ENCODE peak calls at places on chromosomes 12 and 14, in nine cellular contexts. F is NCI-H1694; O is Calu3; G is activated naive CD4-positive, alpha-beta T cell; M is ovary; N is C1 segment of cervical spinal cord; S is NCI-H345; D is astrocyte; T is mesenchymal stem cell. A is an unnamed sample.

GRCh38 chr12:12611512-12612306 is at the start of gene CREBL2:
- DNase-seq in G (peak), D (peak), M (peak), O (peak), F (peak), T (peak), N (peak), S (peak), A (peak)

GRCh38 chr14:54346257-54346656 is 50.5 kb upstream of the CDKN3 start:
- DNase-seq in O (no peak), N (no peak), S (no peak), F (no peak), D (no peak), M (no peak), T (no peak), G (no peak), A (no peak)

GRCh38 chr14:105368032-105368417 is 30.3 kb upstream of the TEX22 start:
- DNase-seq in G (no peak), M (no peak), F (no peak), T (no peak), D (no peak), O (no peak), N (no peak), S (no peak), A (no peak)

GRCh38 chr14:102893452-102893851 is 29.0 kb upstream of the AMN start:
- DNase-seq in N (no peak), D (peak), M (no peak), T (peak), F (no peak), G (no peak), O (no peak), S (no peak), A (no peak)

GRCh38 chr14:52015411-52016030 is 26.2 kb downstream of the RTRAF start:
- DNase-seq in O (no peak), T (no peak), F (no peak), G (no peak), N (no peak), S (no peak), D (no peak), M (no peak), A (no peak)

GRCh38 chr12:49767333-49767732 is 26.0 kb downstream of the TMBIM6 start:
- DNase-seq in T (no peak), M (no peak), D (no peak), S (no peak), G (no peak), F (no peak), O (no peak), N (no peak), A (no peak)

GRCh38 chr14:70793637-70794036 is 15.7 kb downstream of the MAP3K9 start:
- DNase-seq in G (no peak), F (no peak), N (no peak), O (no peak), M (no peak), S (no peak), D (no peak), T (no peak), A (no peak)

GRCh38 chr12:68102163-68102562 is 57.4 kb downstream of the IFNG start:
- DNase-seq in F (no peak), N (no peak), O (no peak), G (no peak), M (no peak), D (no peak), T (no peak), S (no peak), A (no peak)

GRCh38 chr12:27534060-27534764 is 10.2 kb downstream of the PPFIBP1 start:
- DNase-seq in F (no peak), T (no peak), N (no peak), O (no peak), G (no peak), M (no peak), S (no peak), D (peak), A (no peak)

GRCh38 chr12:40010899-40011774 is 94.7 kb downstream of the SLC2A13 start:
- DNase-seq in S (peak), G (no peak), M (peak), O (peak), D (peak), F (peak), T (peak), N (no peak), A (peak)

GRCh38 chr12:108305520-108305919 is 33.6 kb downstream of the CMKLR1 start:
- DNase-seq in D (peak), G (no peak), T (peak), S (no peak), N (no peak), O (peak), M (peak), F (no peak), A (peak)

GRCh38 chr12:70154960-70155589 is 88.2 kb upstream of the CNOT2 start:
- DNase-seq in F (peak), T (peak), N (no peak), S (no peak), O (no peak), G (no peak), M (no peak), D (no peak), A (no peak)

GRCh38 chr12:119312904-119313303 is 21.6 kb upstream of the CCDC60 start:
- DNase-seq in M (no peak), G (no peak), N (no peak), D (no peak), F (no peak), S (no peak), O (no peak), T (no peak), A (no peak)

GRCh38 chr12:92955997-92956663 is 27.0 kb upstream of the EEA1 start:
- DNase-seq in O (no peak), D (peak), S (no peak), N (no peak), F (no peak), T (peak), G (no peak), M (no peak), A (no peak)

GRCh38 chr12:122003646-122004611 is 17.8 kb upstream of the BCL7A start:
- DNase-seq in O (no peak), F (no peak), D (peak), S (no peak), T (no peak), M (no peak), G (no peak), N (no peak), A (no peak)

GRCh38 chr14:87869619-87870583 is 123.1 kb downstream of the GALC start:
- DNase-seq in O (no peak), T (no peak), D (peak), S (no peak), F (no peak), M (no peak), G (no peak), N (no peak), A (no peak)

GRCh38 chr14:80135305-80136088 is 75.8 kb downstream of the DIO2 start:
- DNase-seq in M (no peak), S (no peak), D (peak), T (no peak), G (no peak), N (no peak), O (no peak), F (no peak), A (no peak)

GRCh38 chr12:67534046-67534445 is 114.5 kb upstream of the DYRK2 start:
- DNase-seq in G (no peak), O (no peak), S (no peak), F (no peak), N (no peak), M (no peak), D (no peak), T (no peak), A (no peak)

GRCh38 chr12:116236148-116236731 is 41.3 kb downstream of the MED13L start:
- DNase-seq in T (peak), D (peak), S (peak), N (peak), G (peak), O (peak), M (peak), F (peak), A (no peak)

GRCh38 chr14:65413739-65414045 is 1.2 kb downstream of the FUT8 start:
- DNase-seq in D (no peak), O (no peak), G (no peak), S (no peak), M (no peak), N (no peak), F (no peak), T (no peak), A (no peak)

GRCh38 chr14:41609704-41610183 is 3.1 kb downstream of the LRFN5 start:
- DNase-seq in G (no peak), D (peak), N (no peak), F (peak), S (peak), T (peak), O (no peak), M (peak), A (no peak)

GRCh38 chr14:91286530-91286937 is 42.0 kb upstream of the GPR68 start:
- DNase-seq in M (peak), D (peak), T (peak), N (no peak), F (peak), S (peak), O (peak), G (peak), A (peak)

GRCh38 chr12:70732287-70732686 is 95.1 kb upstream of the PTPRB start:
- DNase-seq in F (no peak), O (no peak), S (peak), M (no peak), D (no peak), N (no peak), T (no peak), G (no peak), A (no peak)

GRCh38 chr14:77037886-77038511 is 9.5 kb upstream of the IRF2BPL start:
- DNase-seq in T (peak), G (no peak), D (peak), S (no peak), O (no peak), M (peak), F (no peak), N (no peak), A (no peak)

GRCh38 chr12:109182041-109182839 is 65.9 kb downstream of the ACACB start:
- DNase-seq in N (no peak), M (no peak), S (no peak), D (peak), T (no peak), F (no peak), O (no peak), G (no peak), A (no peak)

GRCh38 chr12:98259667-98260066 is 255.7 kb upstream of the TMPO start:
- DNase-seq in N (no peak), T (no peak), G (no peak), F (no peak), S (no peak), D (no peak), O (no peak), M (no peak), A (no peak)

GRCh38 chr12:112170376-112170775 is 45.0 kb downstream of the TRAFD1 start:
- DNase-seq in O (peak), G (no peak), F (no peak), T (no peak), N (no peak), D (no peak), S (no peak), M (no peak), A (no peak)

GRCh38 chr14:78848234-78848820 is 678.2 kb downstream of the NRXN3 start:
- DNase-seq in G (no peak), M (no peak), F (peak), T (peak), O (peak), N (no peak), D (peak), S (peak), A (no peak)

GRCh38 chr12:57899010-57899662 is 42.2 kb upstream of the ATP23 start:
- DNase-seq in D (peak), G (peak), T (peak), F (no peak), M (peak), N (no peak), S (no peak), O (peak), A (no peak)